ENCODE peak calls at places on chromosomes 12 and 14, in four cellular contexts. S, D, C and G are unnamed samples.

GRCh38 chr14:103137721-103138482 is 14.6 kb downstream of the TNFAIP2 start:
- DNase-seq in S (no peak), C (no peak), D (no peak), G (no peak)

GRCh38 chr12:91138337-91138905 is 27.1 kb upstream of the LUM start:
- DNase-seq in C (no peak), S (no peak), D (no peak), G (no peak)

GRCh38 chr12:131119936-131120335 is 166.2 kb downstream of the ADGRD1 start:
- DNase-seq in D (no peak), S (no peak), C (no peak), G (no peak)

GRCh38 chr12:5185435-5186069 is 141.9 kb downstream of the KCNA5 start:
- DNase-seq in C (no peak), S (no peak), D (no peak), G (no peak)

GRCh38 chr12:105992849-105993740 is 145.7 kb downstream of the NUAK1 start:
- DNase-seq in C (no peak), D (no peak), S (no peak), G (no peak)

GRCh38 chr14:33589334-33589733 is 361.5 kb downstream of the EGLN3 start:
- DNase-seq in C (peak), D (peak), S (no peak), G (no peak)

GRCh38 chr14:81172353-81172752 is 48.4 kb downstream of the GTF2A1 start:
- DNase-seq in C (no peak), S (no peak), D (no peak), G (no peak)

GRCh38 chr12:101713059-101713682 is 15.7 kb downstream of the CHPT1 start:
- DNase-seq in D (no peak), C (peak), S (peak), G (no peak)

GRCh38 chr12:106197906-106198623 is 49.8 kb downstream of the CKAP4 start:
- DNase-seq in C (no peak), D (no peak), S (no peak), G (no peak)

GRCh38 chr12:49843871-49844437 is 1.0 kb upstream of the BCDIN3D start:
- DNase-seq in D (peak), C (no peak), S (no peak), G (no peak)

GRCh38 chr12:54526800-54527630 is 22.4 kb upstream of the PDE1B start:
- DNase-seq in D (peak), C (no peak), S (no peak), G (peak)

GRCh38 chr14:103259184-103259583 is 74.9 kb upstream of the EIF5 start:
- DNase-seq in S (no peak), C (no peak), D (no peak), G (no peak)

GRCh38 chr12:51320695-51321320 is 3.2 kb downstream of the BIN2 start:
- DNase-seq in S (no peak), C (no peak), D (no peak), G (no peak)

GRCh38 chr14:90808759-90809529 is 7.3 kb downstream of the TTC7B start:
- DNase-seq in C (no peak), D (no peak), S (no peak), G (no peak)

GRCh38 chr12:111616177-111616623 is 17.1 kb upstream of the ATXN2 start:
- DNase-seq in C (no peak), S (peak), D (no peak), G (no peak)

GRCh38 chr14:103185051-103186027 is 62.1 kb downstream of the TNFAIP2 start:
- DNase-seq in S (no peak), C (no peak), D (peak), G (no peak)

GRCh38 chr12:5376591-5377207 is 55.2 kb upstream of the NTF3 start:
- DNase-seq in S (no peak), D (peak), C (no peak), G (no peak)

GRCh38 chr12:90953956-90954421 is 987 bp downstream of the CCER1 start:
- DNase-seq in S (no peak), C (no peak), D (no peak), G (no peak)

GRCh38 chr14:69695664-69696527 is 71.0 kb upstream of the SRSF5 start:
- DNase-seq in S (no peak), C (no peak), D (no peak), G (no peak)

GRCh38 chr14:21486640-21487087 is 9.7 kb downstream of the TOX4 start:
- DNase-seq in D (no peak), C (no peak), S (no peak), G (no peak)

GRCh38 chr12:55619352-55620138 is 17.1 kb upstream of the OR10P1 start:
- DNase-seq in D (peak), S (peak), C (peak), G (no peak)

DNA sequence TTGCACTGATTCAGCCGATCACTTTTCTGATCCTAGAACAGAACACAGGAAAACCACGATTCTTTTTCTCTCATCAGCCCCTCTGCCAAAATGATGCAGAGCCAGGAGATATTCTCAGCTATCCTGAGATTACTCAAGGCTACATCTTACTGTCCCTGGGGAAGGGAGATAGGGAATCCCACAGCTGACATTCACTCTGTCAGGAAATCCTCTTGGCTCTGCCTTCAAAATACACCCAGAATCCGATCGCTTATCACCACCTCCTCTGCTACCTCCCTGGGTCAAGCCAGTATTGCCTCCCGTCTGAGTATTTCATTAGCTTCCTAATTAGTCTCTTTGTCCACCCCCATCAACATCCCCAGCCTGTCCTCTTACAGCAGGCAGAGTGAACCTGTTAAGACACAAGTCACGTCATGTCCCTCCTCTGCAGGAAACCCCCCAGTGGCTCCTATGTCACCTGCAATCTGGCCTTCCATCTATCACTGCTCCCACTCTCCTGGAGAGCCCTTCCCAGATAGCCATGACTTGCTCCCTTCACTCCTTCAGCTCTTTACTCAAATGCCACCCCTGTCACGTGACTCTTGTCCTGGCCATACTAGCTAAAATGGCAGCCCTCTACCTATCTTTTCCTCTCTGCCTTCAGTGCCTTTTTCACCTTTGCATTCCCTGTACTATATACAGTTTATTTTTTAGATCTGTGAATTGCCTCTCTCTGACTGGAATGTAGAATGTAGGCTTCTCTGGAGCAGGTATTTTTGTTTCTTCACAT is 70.3 kb downstream of the GALNT4 start:
- DNase-seq in C (no peak), S (no peak), D (no peak), G (no peak)
- TF ChIP-seq CTCF in C (no peak), S (no peak), D (no peak), G (no peak)

DNA sequence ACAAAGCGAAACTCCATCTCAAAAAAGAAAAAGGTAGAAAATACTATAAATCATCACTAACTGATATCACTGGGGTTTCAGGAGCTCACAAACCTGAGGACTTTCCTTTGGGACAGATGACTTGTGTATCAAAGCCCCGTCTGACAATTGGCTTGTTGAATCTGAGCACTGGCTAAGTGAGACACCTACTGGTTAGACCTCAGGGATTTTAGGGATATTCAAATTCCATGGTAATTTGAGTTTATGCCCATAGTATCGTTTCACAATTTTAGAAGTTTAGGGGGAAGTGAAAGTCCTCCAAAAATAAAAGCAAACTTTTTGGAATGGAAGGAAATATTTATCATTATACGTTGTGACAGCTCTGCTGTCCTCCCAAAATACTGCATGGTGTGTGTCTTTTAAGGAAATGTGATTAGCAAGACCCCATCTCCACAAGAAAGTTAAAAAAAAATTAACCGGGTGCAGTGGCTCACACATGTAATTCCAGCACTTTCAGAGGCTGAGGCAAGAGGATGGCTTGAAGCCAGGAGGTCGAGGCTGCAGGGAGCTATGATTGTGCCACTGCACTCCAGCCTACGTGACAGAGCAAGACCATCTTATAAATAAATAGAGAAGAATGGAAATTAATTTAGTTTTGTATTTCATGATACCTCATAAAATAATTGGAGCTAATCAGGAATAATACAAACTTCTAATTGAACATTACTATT is 49.2 kb downstream of the FBXL14 start:
- DNase-seq in S (peak), D (peak), C (no peak), G (no peak)
- TF ChIP-seq CTCF in S (peak), D (peak), C (no peak), G (no peak)

GRCh38 chr12:116697305-116698130 is 40.4 kb downstream of the SPRING1 start:
- DNase-seq in S (no peak), D (peak), C (no peak), G (no peak)
- TF ChIP-seq CTCF in S (no peak), D (peak), C (no peak), G (no peak)

GRCh38 chr12:11638271-11638916 is 11.1 kb upstream of the ETV6 start:
- DNase-seq in S (no peak), D (no peak), C (no peak), G (no peak)
- TF ChIP-seq CTCF in S (no peak), D (no peak), C (no peak), G (no peak)

GRCh38 chr14:54981698-54982097 is 45.2 kb downstream of the WDHD1 start:
- DNase-seq in C (no peak), S (no peak), D (peak), G (no peak)
- TF ChIP-seq CTCF in C (no peak), S (no peak), D (peak), G (peak)

GRCh38 chr12:106118-106561 is 39.6 kb downstream of the IQSEC3 start:
- DNase-seq in D (no peak), S (no peak), C (no peak), G (no peak)
- TF ChIP-seq CTCF in D (no peak), S (no peak), C (no peak), G (peak)

DNA sequence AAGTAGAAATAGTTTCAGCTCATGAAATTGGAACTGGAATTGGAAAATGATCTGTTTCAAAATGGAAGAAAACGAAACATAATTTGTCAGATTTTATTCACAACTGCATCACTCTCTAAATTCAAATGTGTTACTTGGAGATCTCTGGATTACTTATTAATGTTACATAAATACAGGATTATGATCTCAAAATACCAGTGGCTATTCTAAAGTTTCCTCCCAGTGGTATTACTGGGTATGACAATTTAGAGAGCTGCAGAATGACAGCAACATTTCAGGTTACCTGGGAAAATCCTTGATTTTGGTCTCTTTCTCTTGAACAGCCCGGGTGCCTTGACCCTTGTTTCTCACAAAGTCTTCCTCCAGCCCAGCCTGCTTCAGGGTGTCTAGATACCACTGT is 14.2 kb downstream of the FAM161B start:
- DNase-seq in D (peak), C (no peak), S (no peak), G (no peak)
- TF ChIP-seq CTCF in D (peak), C (no peak), S (no peak), G (peak)